ENCODE peak calls at places on chromosomes 2 and 18, in nine cellular contexts. V is OCI-LY7, G is RWPE2, U is heart left ventricle, E is cardiac muscle cell, T is aorta, C is heart right ventricle, K is psoas muscle, J is thyroid gland. F is an unnamed sample.

GRCh38 chr2:60976875-60977561 is 40.5 kb upstream of the PEX13 start:
- DNase-seq in V (no peak), G (no peak), U (no peak), E (no peak), T (no peak), C (no peak), K (no peak), J (no peak), F (no peak)

GRCh38 chr2:884027-884748 is 66.5 kb upstream of the SNTG2 start:
- DNase-seq in V (no peak), G (no peak), U (no peak), E (no peak), T (no peak), C (no peak), K (no peak), J (no peak), F (no peak)

GRCh38 chr2:140804682-140805235 is 1326.1 kb downstream of the LRP1B start:
- DNase-seq in V (no peak), G (no peak), U (no peak), E (no peak), T (no peak), C (no peak), K (no peak), J (no peak), F (no peak)

GRCh38 chr2:8544786-8545631 is 136.8 kb upstream of the ID2 start:
- DNase-seq in V (peak; percentile 95), G (peak; percentile 34), U (peak; percentile 79), E (no peak), T (peak; percentile 83), C (peak; percentile 73), K (peak; percentile 74), J (peak; percentile 33), F (peak; percentile 41)

GRCh38 chr2:86566828-86567205 is 3.6 kb upstream of the CHMP3 start:
- DNase-seq in V (no peak), G (no peak), U (no peak), E (no peak), T (no peak), C (no peak), K (no peak), J (no peak), F (no peak)

GRCh38 chr2:232744963-232745362 is 31.4 kb downstream of the KCNJ13 start:
- DNase-seq in V (no peak), G (no peak), U (no peak), E (no peak), T (no peak), C (no peak), K (no peak), J (no peak), F (no peak)

GRCh38 chr2:75047907-75048625 is 89.6 kb downstream of the POLE4 start:
- DNase-seq in V (no peak), G (no peak), U (no peak), E (no peak), T (no peak), C (no peak), K (no peak), J (no peak), F (no peak)

GRCh38 chr18:57797209-57797651 is 5.9 kb downstream of the ATP8B1 start:
- DNase-seq in V (no peak), G (no peak), U (no peak), E (no peak), T (no peak), C (no peak), K (no peak), J (peak; percentile 68), F (no peak)

GRCh38 chr2:222297600-222297935 is 1.2 kb downstream of the PAX3 start:
- DNase-seq in V (no peak), G (no peak), U (no peak), E (no peak), T (no peak), C (no peak), K (peak; percentile 6), J (no peak), F (no peak)

GRCh38 chr2:38122344-38122743 is 46.4 kb upstream of the CYP1B1 start:
- DNase-seq in V (no peak), G (no peak), U (peak; percentile 40), E (no peak), T (no peak), C (peak; percentile 52), K (peak; percentile 34), J (peak; percentile 45), F (no peak)

GRCh38 chr2:127216593-127216992 is 3.5 kb downstream of the CYP27C1 start:
- DNase-seq in V (no peak), G (no peak), U (no peak), E (no peak), T (no peak), C (no peak), K (no peak), J (no peak), F (no peak)

GRCh38 chr18:48230459-48231113 is 178.6 kb downstream of the ZBTB7C start:
- DNase-seq in V (peak; percentile 14), G (no peak), U (no peak), E (peak; percentile 81), T (peak; percentile 85), C (peak; percentile 22), K (peak; percentile 76), J (peak; percentile 63), F (peak; percentile 63)

GRCh38 chr2:239200646-239201530 is 199.9 kb downstream of the HDAC4 start:
- DNase-seq in V (no peak), G (no peak), U (no peak), E (no peak), T (peak; percentile 61), C (no peak), K (no peak), J (no peak), F (no peak)

GRCh38 chr2:112136081-112136480 is 2.1 kb upstream of the FBLN7 start:
- DNase-seq in V (no peak), G (no peak), U (no peak), E (no peak), T (no peak), C (no peak), K (no peak), J (peak; percentile 54), F (no peak)

DNA sequence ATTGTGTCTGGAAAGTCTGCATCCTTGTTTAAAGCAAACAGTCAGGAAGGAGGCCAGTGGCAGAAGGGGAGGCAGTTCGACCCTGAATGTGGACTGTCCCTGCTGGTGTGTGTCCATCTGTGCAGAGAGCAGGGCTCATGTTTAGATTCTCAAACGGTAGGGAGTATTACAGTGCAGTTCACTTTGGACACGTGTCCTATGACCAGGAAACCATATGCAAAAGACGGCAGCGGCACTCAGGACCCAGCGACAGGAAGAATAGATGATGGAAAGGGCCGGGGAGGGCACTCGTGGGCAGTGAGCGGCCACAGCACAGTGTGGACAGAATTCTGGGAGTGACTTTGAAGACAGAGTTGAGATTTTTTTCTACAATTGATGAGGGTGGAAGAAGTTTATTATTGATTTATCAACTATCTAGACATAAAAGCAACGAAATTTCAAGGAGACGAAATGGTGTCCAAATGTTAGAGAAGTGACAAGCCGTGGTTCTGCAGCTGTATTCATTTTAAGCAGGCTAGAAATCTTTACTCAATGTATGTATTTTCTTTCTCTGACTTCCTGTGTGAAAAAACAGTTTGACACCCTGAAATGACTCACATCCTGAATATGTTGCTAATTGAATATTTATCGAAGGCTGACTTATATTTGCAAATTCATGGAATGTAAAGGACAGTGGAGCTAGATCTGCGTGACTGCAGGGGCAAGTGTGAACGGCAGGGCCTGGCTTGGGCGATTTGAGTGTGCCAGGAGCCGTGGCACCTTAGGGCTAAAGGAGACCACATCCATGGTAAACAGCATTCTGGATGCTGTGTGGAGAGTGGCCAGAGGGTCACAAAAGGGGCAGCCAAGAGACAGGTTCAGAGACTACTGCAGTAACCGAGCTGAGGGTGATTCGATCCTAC is 214.2 kb downstream of the PTGR3 start:
- DNase-seq in V (no peak), G (no peak), U (no peak), E (no peak), T (no peak), C (no peak), K (no peak), J (no peak), F (no peak)
- H3K4me1 ChIP-seq in V (peaks cover 3% of the 10 kb centered on the region), G (peaks cover 22% of the 10 kb centered on the region), U (no peaks in the 10 kb centered on the region), E (peaks cover 10% of the 10 kb centered on the region), T (no peaks in the 10 kb centered on the region), C (peaks cover 11% of the 10 kb centered on the region), K (no peaks in the 10 kb centered on the region), J (no peaks in the 10 kb centered on the region), F (no peaks in the 10 kb centered on the region)

GRCh38 chr2:51920509-51920908 is 888.6 kb upstream of the NRXN1 start:
- DNase-seq in V (no peak), G (no peak), U (no peak), E (no peak), T (no peak), C (no peak), K (no peak), J (no peak), F (no peak)

GRCh38 chr2:51919395-51919794 is 887.5 kb upstream of the NRXN1 start:
- DNase-seq in V (no peak), G (no peak), U (no peak), E (no peak), T (no peak), C (no peak), K (no peak), J (no peak), F (no peak)

GRCh38 chr2:51918113-51918512 is 886.2 kb upstream of the NRXN1 start:
- DNase-seq in V (no peak), G (no peak), U (no peak), E (no peak), T (no peak), C (no peak), K (no peak), J (no peak), F (no peak)

DNA sequence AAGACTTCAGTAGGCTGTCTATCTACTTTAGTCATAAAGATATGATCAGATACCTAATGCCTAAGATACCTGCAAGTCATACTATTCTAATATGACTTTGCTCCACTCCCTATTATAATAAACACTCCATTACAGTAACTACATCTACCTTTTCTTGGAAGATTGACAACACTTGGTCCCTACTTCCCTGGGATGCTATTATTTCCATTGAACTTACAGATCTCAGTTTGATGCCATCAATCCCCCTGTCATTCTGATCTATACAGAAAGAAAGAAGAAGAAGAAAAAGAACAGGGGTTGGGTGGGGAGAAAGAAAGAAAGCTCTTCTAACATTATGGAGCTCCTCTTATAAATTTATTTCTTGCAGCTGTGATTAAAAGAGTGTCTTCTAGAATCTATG is 889.1 kb upstream of the NRXN1 start:
- DNase-seq in V (no peak), G (no peak), U (no peak), E (no peak), T (no peak), C (no peak), K (no peak), J (no peak), F (no peak)
- H3K4me1 ChIP-seq in V (no peaks in the 10 kb centered on the region), G (peaks cover 20% of the 10 kb centered on the region), U (no peaks in the 10 kb centered on the region), E (no peaks in the 10 kb centered on the region), T (no peaks in the 10 kb centered on the region), C (no peaks in the 10 kb centered on the region), K (no peaks in the 10 kb centered on the region), J (no peaks in the 10 kb centered on the region), F (no peaks in the 10 kb centered on the region)

DNA sequence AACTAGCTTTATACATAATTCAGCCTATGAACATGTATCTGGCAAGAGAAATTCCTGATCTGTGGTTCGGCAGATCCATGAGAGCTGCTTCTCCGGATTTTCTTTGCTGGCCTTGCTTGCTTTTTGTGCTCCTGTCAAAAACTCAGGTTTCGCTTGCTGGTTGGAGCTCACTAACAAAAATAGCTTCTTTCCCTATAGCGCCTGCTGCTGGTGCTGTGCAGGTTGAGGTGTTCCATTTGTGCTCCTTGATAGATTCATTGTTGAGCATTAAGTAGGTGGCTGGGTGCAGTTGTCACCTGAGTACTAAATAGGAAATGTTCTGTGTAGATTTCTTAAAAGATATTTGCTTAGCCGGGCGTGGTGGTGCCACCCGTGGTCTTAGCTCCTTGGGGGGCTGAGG is 148.1 kb downstream of the PRPF40A start:
- DNase-seq in V (no peak), G (no peak), U (no peak), E (no peak), T (no peak), C (no peak), K (no peak), J (no peak), F (no peak)
- H3K4me1 ChIP-seq in V (no peaks in the 10 kb centered on the region), G (peaks cover 30% of the 10 kb centered on the region), U (no peaks in the 10 kb centered on the region), E (peaks cover 5% of the 10 kb centered on the region), T (peaks cover 4% of the 10 kb centered on the region), C (peaks cover 11% of the 10 kb centered on the region), K (peaks cover 35% of the 10 kb centered on the region), J (peaks cover 16% of the 10 kb centered on the region), F (no peaks in the 10 kb centered on the region)

GRCh38 chr18:76410660-76411417 is 84.2 kb downstream of the ZNF516 start:
- DNase-seq in V (no peak), G (no peak), U (no peak), E (no peak), T (no peak), C (no peak), K (no peak), J (peak; percentile 60), F (no peak)
- H3K4me1 ChIP-seq in V (no peaks in the 10 kb centered on the region), G (no peaks in the 10 kb centered on the region), U (peaks cover 11% of the 10 kb centered on the region), E (peaks cover 24% of the 10 kb centered on the region), T (no peaks in the 10 kb centered on the region), C (peaks cover 55% of the 10 kb centered on the region), K (peaks cover 28% of the 10 kb centered on the region), J (peaks cover 26% of the 10 kb centered on the region), F (no peaks in the 10 kb centered on the region)

F was measured in breast epithelium.